ENCODE peak calls at places on chromosome 10, in four cellular contexts. I is myocyte, H is dorsolateral prefrontal cortex, J is neuronal stem cell. N is an unnamed sample.

GRCh38 chr10:62815373-62816111 is 624 bp downstream of the EGR2 start:
- DNase-seq in H (no peak), I (peak), J (no peak), N (peak)

GRCh38 chr10:103666109-103666508 is 172.6 kb downstream of the NEURL1 start:
- DNase-seq in J (no peak), I (no peak), H (no peak), N (peak)

GRCh38 chr10:33819206-33819605 is 484.7 kb upstream of the NRP1 start:
- DNase-seq in I (no peak), H (no peak), J (no peak), N (no peak)

GRCh38 chr10:21180604-21181003 is 283.5 kb upstream of the NEBL start:
- DNase-seq in I (no peak), H (no peak), J (no peak), N (no peak)

GRCh38 chr10:78335691-78336401 is 302.2 kb downstream of the RPS24 start:
- DNase-seq in I (peak), J (no peak), H (no peak), N (no peak)

GRCh38 chr10:110361800-110362456 is 57.2 kb upstream of the SMNDC1 start:
- DNase-seq in I (no peak), H (no peak), J (no peak), N (no peak)

GRCh38 chr10:93718937-93719725 is 16.7 kb upstream of the FRA10AC1 start:
- DNase-seq in H (no peak), I (no peak), J (no peak), N (no peak)

GRCh38 chr10:60417024-60417423 is 27.3 kb upstream of the ANK3 start:
- DNase-seq in H (no peak), I (no peak), J (no peak), N (no peak)

GRCh38 chr10:104642001-104642270 is 846 bp downstream of the SORCS3 start:
- DNase-seq in J (peak), H (no peak), I (no peak), N (no peak)

GRCh38 chr10:83603708-83604107 is 535.6 kb upstream of the GHITM start:
- DNase-seq in I (no peak), J (no peak), H (no peak), N (no peak)

N was measured in 8988T.